ENCODE peak calls at places on chromosomes 2 and 18, in six cellular contexts. One of them, this sample, is unnamed.

GRCh38 chr2:10444463-10444862 is 3.7 kb downstream of the ODC1 start:
- DNase-seq in HepG2: no peak
- DNase-seq in GM12878: peak; percentile 33
- DNase-seq in K562: no peak
- DNase-seq in endothelial cell of umbilical vein: no peak
- DNase-seq in A549: no peak
- DNase-seq in this sample: no peak

GRCh38 chr2:60317831-60318230 is 235.6 kb downstream of the BCL11A start:
- DNase-seq in HepG2: no peak
- DNase-seq in A549: no peak
- DNase-seq in endothelial cell of umbilical vein: no peak
- DNase-seq in K562: no peak
- DNase-seq in GM12878: peak; percentile 65
- DNase-seq in this sample: no peak

GRCh38 chr2:20156826-20157605 is 67.9 kb downstream of the SDC1 start:
- DNase-seq in A549: no peak
- DNase-seq in HepG2: no peak
- DNase-seq in K562: no peak
- DNase-seq in endothelial cell of umbilical vein: no peak
- DNase-seq in GM12878: peak; percentile 47
- DNase-seq in this sample: peak; percentile 42

GRCh38 chr2:73260338-73260984 is 23.8 kb downstream of the FBXO41 start:
- DNase-seq in GM12878: no peak
- DNase-seq in K562: peak; percentile 84
- DNase-seq in endothelial cell of umbilical vein: peak; percentile 43
- DNase-seq in HepG2: peak; percentile 72
- DNase-seq in A549: peak; percentile 76
- DNase-seq in this sample: peak; percentile 75

GRCh38 chr2:77232909-77233308 is 289.3 kb downstream of the LRRTM4 start:
- DNase-seq in K562: no peak
- DNase-seq in A549: no peak
- DNase-seq in GM12878: no peak
- DNase-seq in endothelial cell of umbilical vein: no peak
- DNase-seq in HepG2: no peak
- DNase-seq in this sample: no peak

GRCh38 chr2:97718051-97718882 is 4.9 kb downstream of the ZAP70 start:
- DNase-seq in HepG2: no peak
- DNase-seq in endothelial cell of umbilical vein: no peak
- DNase-seq in GM12878: no peak
- DNase-seq in K562: no peak
- DNase-seq in A549: no peak
- DNase-seq in this sample: peak; percentile 84

GRCh38 chr2:44962176-44962695 is 20.7 kb downstream of the SIX3 start:
- DNase-seq in K562: no peak
- DNase-seq in endothelial cell of umbilical vein: no peak
- DNase-seq in GM12878: no peak
- DNase-seq in HepG2: no peak
- DNase-seq in A549: no peak
- DNase-seq in this sample: no peak

GRCh38 chr2:32977228-32977758 is 30.5 kb downstream of the LTBP1 start:
- DNase-seq in endothelial cell of umbilical vein: peak; percentile 26
- DNase-seq in K562: peak; percentile 43
- DNase-seq in GM12878: no peak
- DNase-seq in HepG2: no peak
- DNase-seq in A549: peak; percentile 65
- DNase-seq in this sample: no peak

GRCh38 chr18:55998071-55998522 is 410.1 kb upstream of the TCF4 start:
- DNase-seq in HepG2: no peak
- DNase-seq in K562: no peak
- DNase-seq in GM12878: no peak
- DNase-seq in endothelial cell of umbilical vein: no peak
- DNase-seq in A549: no peak
- DNase-seq in this sample: no peak

GRCh38 chr2:134371041-134371440 is 117.2 kb downstream of the MGAT5 start:
- DNase-seq in endothelial cell of umbilical vein: no peak
- DNase-seq in K562: no peak
- DNase-seq in HepG2: no peak
- DNase-seq in GM12878: no peak
- DNase-seq in A549: no peak
- DNase-seq in this sample: no peak

GRCh38 chr2:134835471-134835870 is 2.9 kb upstream of the ACMSD start:
- DNase-seq in endothelial cell of umbilical vein: no peak
- DNase-seq in K562: no peak
- DNase-seq in GM12878: no peak
- DNase-seq in HepG2: no peak
- DNase-seq in A549: no peak
- DNase-seq in this sample: no peak

GRCh38 chr2:85396531-85397470 is 13.4 kb downstream of the CAPG start:
- DNase-seq in A549: no peak
- DNase-seq in GM12878: no peak
- DNase-seq in endothelial cell of umbilical vein: peak; percentile 36
- DNase-seq in HepG2: no peak
- DNase-seq in K562: no peak
- DNase-seq in this sample: no peak

GRCh38 chr2:230757476-230757875 is 44.8 kb downstream of the CAB39 start:
- DNase-seq in GM12878: no peak
- DNase-seq in A549: no peak
- DNase-seq in endothelial cell of umbilical vein: peak; percentile 91
- DNase-seq in HepG2: no peak
- DNase-seq in K562: no peak
- DNase-seq in this sample: no peak

GRCh38 chr2:239222346-239223028 is 178.3 kb downstream of the HDAC4 start:
- DNase-seq in A549: no peak
- DNase-seq in endothelial cell of umbilical vein: no peak
- DNase-seq in K562: no peak
- DNase-seq in GM12878: no peak
- DNase-seq in HepG2: no peak
- DNase-seq in this sample: peak; percentile 83

GRCh38 chr2:98514879-98515570 is 70.4 kb downstream of the INPP4A start:
- DNase-seq in GM12878: no peak
- DNase-seq in A549: peak; percentile 17
- DNase-seq in K562: peak; percentile 42
- DNase-seq in endothelial cell of umbilical vein: peak; percentile 18
- DNase-seq in HepG2: no peak
- DNase-seq in this sample: peak; percentile 62

GRCh38 chr18:36867056-36867455 is 38.1 kb downstream of the KIAA1328 start:
- DNase-seq in K562: no peak
- DNase-seq in GM12878: no peak
- DNase-seq in A549: no peak
- DNase-seq in endothelial cell of umbilical vein: no peak
- DNase-seq in HepG2: no peak
- DNase-seq in this sample: no peak

GRCh38 chr2:168428431-168428830 is 27.6 kb upstream of the CERS6 start:
- DNase-seq in endothelial cell of umbilical vein: no peak
- DNase-seq in K562: no peak
- DNase-seq in GM12878: no peak
- DNase-seq in HepG2: no peak
- DNase-seq in A549: no peak
- DNase-seq in this sample: no peak

GRCh38 chr2:214410918-214411554 is at the start of gene VWC2L:
- DNase-seq in endothelial cell of umbilical vein: peak; percentile 59
- DNase-seq in K562: peak; percentile 4
- DNase-seq in HepG2: peak; percentile 58
- DNase-seq in GM12878: no peak
- DNase-seq in A549: peak; percentile 61
- DNase-seq in this sample: peak; percentile 70

GRCh38 chr18:2955966-2956521 is 56.9 kb downstream of the LPIN2 start:
- DNase-seq in K562: no peak
- DNase-seq in HepG2: no peak
- DNase-seq in A549: no peak
- DNase-seq in GM12878: no peak
- DNase-seq in endothelial cell of umbilical vein: no peak
- DNase-seq in this sample: no peak

GRCh38 chr2:66426250-66427064 is 8.5 kb upstream of the MEIS1 start:
- DNase-seq in A549: no peak
- DNase-seq in HepG2: no peak
- DNase-seq in GM12878: no peak
- DNase-seq in K562: no peak
- DNase-seq in endothelial cell of umbilical vein: no peak
- DNase-seq in this sample: no peak
- H3K4me3 ChIP-seq in A549: peak overlapping the region; percentile 26
- H3K4me3 ChIP-seq in HepG2: no peak overlapping the region
- H3K4me3 ChIP-seq in GM12878: no peak overlapping the region
- H3K4me3 ChIP-seq in K562: no peak overlapping the region
- H3K4me3 ChIP-seq in endothelial cell of umbilical vein: no peak overlapping the region
- H3K4me3 ChIP-seq in this sample: no peak overlapping the region

GRCh38 chr2:227774895-227775842 is 29.5 kb downstream of the SCYGR8 start:
- DNase-seq in A549: no peak
- DNase-seq in endothelial cell of umbilical vein: no peak
- DNase-seq in K562: no peak
- DNase-seq in GM12878: no peak
- DNase-seq in HepG2: no peak
- DNase-seq in this sample: no peak

GRCh38 chr2:227772932-227773331 is 27.2 kb downstream of the SCYGR8 start:
- DNase-seq in K562: no peak
- DNase-seq in HepG2: no peak
- DNase-seq in A549: no peak
- DNase-seq in endothelial cell of umbilical vein: no peak
- DNase-seq in GM12878: no peak
- DNase-seq in this sample: no peak

GRCh38 chr2:227772197-227772661 is 26.5 kb downstream of the SCYGR8 start:
- DNase-seq in endothelial cell of umbilical vein: no peak
- DNase-seq in HepG2: peak; percentile 42
- DNase-seq in A549: no peak
- DNase-seq in GM12878: no peak
- DNase-seq in K562: no peak
- DNase-seq in this sample: peak; percentile 28

GRCh38 chr2:227774011-227774624 is 28.4 kb downstream of the SCYGR8 start:
- DNase-seq in K562: peak; percentile 6
- DNase-seq in A549: peak; percentile 26
- DNase-seq in HepG2: peak; percentile 69
- DNase-seq in endothelial cell of umbilical vein: peak; percentile 22
- DNase-seq in GM12878: no peak
- DNase-seq in this sample: no peak
- TF ChIP-seq CTCF in K562: no peak
- TF ChIP-seq CTCF in A549: peak; percentile 37
- TF ChIP-seq CTCF in HepG2: peak; percentile 76
- TF ChIP-seq CTCF in endothelial cell of umbilical vein: peak; percentile 31
- TF ChIP-seq CTCF in GM12878: peak; percentile 43
- TF ChIP-seq CTCF in this sample: no peak

GRCh38 chr2:223723954-223724411 is 113.4 kb downstream of the AP1S3 start:
- DNase-seq in endothelial cell of umbilical vein: no peak
- DNase-seq in K562: peak; percentile 65
- DNase-seq in A549: peak; percentile 38
- DNase-seq in HepG2: no peak
- DNase-seq in GM12878: no peak
- DNase-seq in this sample: peak; percentile 22

GRCh38 chr2:223724831-223725230 is 112.6 kb downstream of the AP1S3 start:
- DNase-seq in endothelial cell of umbilical vein: peak; percentile 44
- DNase-seq in HepG2: no peak
- DNase-seq in GM12878: no peak
- DNase-seq in K562: no peak
- DNase-seq in A549: peak; percentile 20
- DNase-seq in this sample: no peak

GRCh38 chr2:223722226-223722625 is 115.2 kb downstream of the AP1S3 start:
- DNase-seq in endothelial cell of umbilical vein: no peak
- DNase-seq in A549: no peak
- DNase-seq in HepG2: no peak
- DNase-seq in GM12878: no peak
- DNase-seq in K562: no peak
- DNase-seq in this sample: no peak

GRCh38 chr2:223725494-223725893 is 111.9 kb downstream of the AP1S3 start:
- DNase-seq in K562: peak; percentile 53
- DNase-seq in endothelial cell of umbilical vein: peak; percentile 98
- DNase-seq in A549: peak; percentile 97
- DNase-seq in GM12878: no peak
- DNase-seq in HepG2: peak; percentile 80
- DNase-seq in this sample: peak; percentile 74

DNA sequence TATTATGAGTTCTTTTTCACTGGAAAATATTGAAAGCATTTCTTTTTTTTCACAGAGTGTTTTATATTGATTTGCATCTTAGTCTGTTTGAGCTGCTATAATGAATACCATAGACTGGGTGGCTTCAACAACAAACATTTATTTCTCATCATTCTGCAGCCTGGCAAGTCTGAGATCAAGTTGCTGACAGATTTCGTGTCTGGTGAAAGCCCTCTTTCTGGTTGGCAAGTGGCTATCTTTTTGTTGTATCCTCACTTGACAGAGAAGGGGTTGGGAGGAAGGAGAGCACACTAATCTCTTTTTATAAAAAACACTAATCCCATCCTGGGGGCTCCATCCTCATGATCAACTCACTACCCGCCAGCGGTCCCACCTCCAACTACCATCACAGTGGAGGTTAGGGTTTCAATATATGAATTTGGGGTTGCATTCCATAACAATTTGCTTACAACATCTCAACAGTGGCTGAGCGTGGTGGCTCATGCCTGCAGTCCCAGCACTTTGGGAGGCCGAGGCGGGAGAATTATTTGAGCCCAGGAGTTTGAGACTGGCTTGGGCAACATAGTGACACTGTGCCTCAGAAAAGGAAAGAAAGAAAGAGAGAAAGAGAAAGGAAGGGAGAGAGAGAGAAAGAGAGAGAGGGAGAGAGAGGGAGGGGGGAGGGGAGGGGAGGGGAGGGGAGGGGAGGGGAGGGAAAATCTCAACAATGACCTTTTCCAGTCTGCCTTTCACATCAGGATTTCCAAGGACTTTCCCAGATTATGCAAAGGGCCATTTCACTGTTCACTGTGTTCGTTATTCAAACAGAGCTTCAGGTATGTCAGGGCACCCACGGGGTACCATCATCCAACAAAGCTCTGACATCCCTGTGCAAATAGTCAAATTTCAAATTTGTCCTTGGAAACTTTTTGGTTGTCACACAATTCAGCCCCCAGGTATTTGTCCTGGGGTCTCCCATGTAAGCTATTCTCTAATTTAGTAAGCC is 111.1 kb downstream of the AP1S3 start:
- DNase-seq in endothelial cell of umbilical vein: no peak
- DNase-seq in GM12878: no peak
- DNase-seq in HepG2: peak; percentile 37
- DNase-seq in K562: no peak
- DNase-seq in A549: peak; percentile 60
- DNase-seq in this sample: no peak
- TF ChIP-seq MYC in endothelial cell of umbilical vein: no peak
- TF ChIP-seq MYC in GM12878: no peak
- TF ChIP-seq MYC in HepG2: no peak
- TF ChIP-seq MYC in K562: no peak
- TF ChIP-seq MYC in A549: no peak
- TF ChIP-seq MYC in this sample: no peak

DNA sequence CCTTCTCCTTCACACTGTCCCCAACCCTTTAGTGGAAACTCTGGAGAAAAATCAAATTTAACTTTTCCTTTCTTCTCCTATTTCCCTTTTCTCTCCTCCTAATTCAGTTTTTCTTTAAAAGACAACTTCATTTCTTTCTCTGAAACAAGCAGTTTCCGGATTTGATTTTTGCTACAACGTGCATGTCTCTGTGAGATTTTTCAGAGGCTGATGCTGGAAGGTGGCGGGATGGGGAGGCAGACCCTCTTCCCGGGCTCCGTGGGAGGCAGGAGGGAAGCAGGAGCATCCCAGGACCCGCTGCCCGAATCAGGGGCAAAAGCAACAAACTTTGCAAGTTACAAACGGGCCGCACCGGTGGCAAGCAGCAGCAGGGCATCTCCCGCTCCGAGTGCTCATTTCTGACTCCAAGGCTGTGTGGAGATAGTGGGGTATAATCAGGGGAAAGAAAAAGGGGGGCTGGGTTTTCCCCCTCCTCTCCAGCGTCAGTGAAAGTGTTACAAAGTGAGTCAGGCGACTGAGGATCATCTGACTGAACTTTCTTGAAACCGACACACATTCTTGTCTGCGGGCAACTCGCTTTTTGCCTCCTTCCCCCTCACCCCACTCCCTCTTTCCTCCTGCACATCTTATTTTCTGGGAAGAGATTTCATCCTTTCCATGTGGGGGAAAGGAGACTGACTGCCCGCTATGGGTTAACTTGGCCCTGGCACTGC is 6.4 kb downstream of the ZEB2 start:
- DNase-seq in A549: no peak
- DNase-seq in K562: no peak
- DNase-seq in GM12878: no peak
- DNase-seq in endothelial cell of umbilical vein: peak; percentile 48
- DNase-seq in HepG2: no peak
- DNase-seq in this sample: no peak
- H3K4me3 ChIP-seq in A549: no peak overlapping the region
- H3K4me3 ChIP-seq in K562: peak overlapping the region; percentile 1
- H3K4me3 ChIP-seq in GM12878: no peak overlapping the region
- H3K4me3 ChIP-seq in endothelial cell of umbilical vein: peak overlapping the region; percentile 75
- H3K4me3 ChIP-seq in HepG2: no peak overlapping the region
- H3K4me3 ChIP-seq in this sample: peak overlapping the region; percentile 69

This sample was measured in NB4.